ENCODE peak calls at places on chromosomes 16 and 17, in five cellular contexts. S is spleen, V is GM23338, R is HL-60, D is HCT116. F is an unnamed sample.

GRCh38 chr16:84791088-84791487 is 28.7 kb upstream of the CRISPLD2 start:
- DNase-seq in S (no peak), V (no peak), R (no peak), D (no peak), F (no peak)

GRCh38 chr17:68584904-68585303 is 16.3 kb downstream of the FAM20A start:
- DNase-seq in S (no peak), V (no peak), R (no peak), D (no peak), F (no peak)

GRCh38 chr17:1829189-1829578 is 518 bp downstream of the SMYD4 start:
- DNase-seq in S (no peak), V (peak), R (peak), D (no peak), F (peak)

GRCh38 chr17:75755205-75755901 is 9.6 kb downstream of the GALK1 start:
- DNase-seq in S (peak), V (no peak), R (no peak), D (no peak), F (no peak)

GRCh38 chr16:60064026-60064425 is 1329.9 kb upstream of the GOT2 start:
- DNase-seq in S (no peak), V (no peak), R (no peak), D (no peak), F (no peak)

GRCh38 chr17:63311416-63311937 is 134.6 kb downstream of the CYB561 start:
- DNase-seq in S (no peak), V (no peak), R (no peak), D (no peak), F (no peak)

GRCh38 chr17:8053600-8053999 is 14.7 kb downstream of the ALOX15B start:
- DNase-seq in S (no peak), V (no peak), R (no peak), D (no peak), F (no peak)

GRCh38 chr17:40436631-40437030 is 6.6 kb upstream of the IGFBP4 start:
- DNase-seq in S (peak), V (no peak), R (peak), D (no peak), F (no peak)

GRCh38 chr17:51260960-51261958 is 913 bp downstream of the UTP18 start:
- DNase-seq in S (peak), V (peak), R (peak), D (peak), F (peak)

GRCh38 chr17:8137645-8138342 is 13.9 kb upstream of the HES7 start:
- DNase-seq in S (peak), V (no peak), R (no peak), D (no peak), F (no peak)

DNA sequence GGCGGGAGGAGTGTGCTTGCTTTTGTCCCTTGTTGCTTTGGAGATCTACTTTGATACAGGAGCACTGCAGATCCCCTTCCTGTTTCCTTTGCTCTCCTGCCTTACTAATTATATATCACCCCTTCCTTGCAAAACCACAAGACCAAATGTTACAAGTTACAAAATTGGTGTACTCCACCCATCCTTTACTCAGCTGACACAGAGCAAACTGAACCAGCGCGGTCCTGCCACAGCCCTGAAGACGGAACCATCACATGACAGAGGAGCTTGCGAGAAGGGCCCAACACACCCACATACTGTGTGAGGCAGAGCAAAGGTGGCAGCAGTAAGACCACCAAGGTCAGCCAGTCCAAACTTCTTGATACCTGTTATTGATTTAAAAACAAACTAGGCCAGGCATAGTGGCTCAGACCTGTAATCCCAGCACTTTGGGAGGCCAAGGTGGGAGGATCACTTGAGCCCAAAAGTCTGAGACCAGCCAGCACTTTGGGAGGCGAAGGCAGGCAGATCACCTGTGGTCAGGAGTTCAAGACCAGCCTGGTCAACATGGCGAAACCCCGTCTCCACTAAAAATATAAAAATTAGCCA is 33.2 kb downstream of the CYTH1 start:
- DNase-seq in S (peak), V (no peak), R (peak), D (no peak), F (peak)
- TF ChIP-seq POLR2AphosphoS5 in S (peak), V (no peak), R (peak), D (no peak), F (peak)

GRCh38 chr16:68538880-68539701 is at the start of gene ZFP90:
- DNase-seq in S (peak), V (peak), R (peak), D (peak), F (peak)
- TF ChIP-seq POLR2AphosphoS5 in S (peak), V (peak), R (peak), D (peak), F (peak)

GRCh38 chr16:57381791-57382534 is 9.7 kb downstream of the CX3CL1 start:
- DNase-seq in S (no peak), V (no peak), R (no peak), D (no peak), F (no peak)

GRCh38 chr16:57382535-57383275 is 10.4 kb downstream of the CX3CL1 start:
- DNase-seq in S (no peak), V (no peak), R (no peak), D (no peak), F (no peak)

GRCh38 chr16:57379579-57379978 is 7.3 kb downstream of the CX3CL1 start:
- DNase-seq in S (no peak), V (no peak), R (no peak), D (no peak), F (no peak)

GRCh38 chr16:57383276-57384247 is 11.3 kb downstream of the CX3CL1 start:
- DNase-seq in S (no peak), V (no peak), R (no peak), D (no peak), F (no peak)

GRCh38 chr16:57380671-57381462 is 8.6 kb downstream of the CX3CL1 start:
- DNase-seq in S (no peak), V (no peak), R (peak), D (no peak), F (no peak)
- TF ChIP-seq POLR2AphosphoS5 in S (no peak), V (no peak), R (peak), D (no peak), F (no peak)

GRCh38 chr16:28546626-28547025 is 7.1 kb upstream of the SGF29 start:
- DNase-seq in S (no peak), V (no peak), R (no peak), D (no peak), F (no peak)

GRCh38 chr16:28543072-28543471 is 4.3 kb upstream of the NUPR1 start:
- DNase-seq in S (peak), V (no peak), R (peak), D (no peak), F (peak)

GRCh38 chr16:28549301-28549899 is 4.3 kb upstream of the SGF29 start:
- DNase-seq in S (no peak), V (peak), R (peak), D (peak), F (no peak)

GRCh38 chr16:28544998-28545397 is 6.2 kb upstream of the NUPR1 start:
- DNase-seq in S (no peak), V (no peak), R (no peak), D (no peak), F (no peak)

DNA sequence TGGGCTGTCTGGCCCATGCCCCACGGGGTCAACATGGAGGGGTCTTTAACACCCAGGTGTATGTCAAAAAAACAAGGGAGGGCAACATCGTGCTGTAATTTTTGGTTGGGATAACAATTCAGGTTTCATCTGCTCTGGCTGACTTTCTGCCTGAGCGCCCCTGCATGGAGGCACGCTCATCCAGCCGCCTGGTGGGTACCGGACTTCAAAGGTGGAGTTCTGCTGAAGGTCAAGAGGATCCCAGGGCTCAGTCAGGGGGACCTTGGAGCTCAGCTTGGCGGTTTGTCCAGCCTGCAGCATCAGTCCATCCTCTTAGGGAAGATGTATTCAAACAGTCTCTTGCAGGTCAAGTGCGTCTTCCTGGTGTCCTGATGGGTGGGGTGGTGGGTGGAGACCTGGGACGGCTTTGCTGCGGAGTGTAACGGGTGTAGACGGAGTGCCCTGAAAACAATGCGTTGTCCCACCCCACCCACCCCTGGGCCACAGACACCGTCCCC is 5.4 kb upstream of the SGF29 start:
- DNase-seq in S (no peak), V (no peak), R (no peak), D (no peak), F (no peak)
- TF ChIP-seq POLR2AphosphoS5 in S (no peak), V (no peak), R (no peak), D (no peak), F (no peak)